ENCODE peak calls at places on chromosomes 13 and 19, in four cellular contexts. One of them, this sample, is unnamed.

GRCh38 chr19:47381653-47382279 is 32.7 kb downstream of the DHX34 start:
- DNase-seq in uterus: no peak
- DNase-seq in esophagus squamous epithelium: no peak
- DNase-seq in ovary: no peak
- DNase-seq in this sample: no peak

GRCh38 chr13:38024431-38024830 is 154.9 kb upstream of the TRPC4 start:
- DNase-seq in uterus: no peak
- DNase-seq in esophagus squamous epithelium: no peak
- DNase-seq in ovary: no peak
- DNase-seq in this sample: no peak

GRCh38 chr19:13010038-13010991 is 15.0 kb downstream of the NFIX start:
- DNase-seq in uterus: peak; percentile 64
- DNase-seq in esophagus squamous epithelium: no peak
- DNase-seq in ovary: peak; percentile 72
- DNase-seq in this sample: no peak

GRCh38 chr13:26785845-26786630 is 25.5 kb upstream of the GPR12 start:
- DNase-seq in uterus: no peak
- DNase-seq in esophagus squamous epithelium: no peak
- DNase-seq in ovary: no peak
- DNase-seq in this sample: peak; percentile 34

GRCh38 chr13:110944121-110944967 is 29.5 kb upstream of the ANKRD10 start:
- DNase-seq in uterus: no peak
- DNase-seq in esophagus squamous epithelium: no peak
- DNase-seq in ovary: no peak
- DNase-seq in this sample: no peak

GRCh38 chr13:113836917-113837553 is 26.8 kb downstream of the GAS6 start:
- DNase-seq in uterus: peak; percentile 82
- DNase-seq in esophagus squamous epithelium: no peak
- DNase-seq in ovary: peak; percentile 76
- DNase-seq in this sample: no peak

GRCh38 chr19:8204961-8205360 is 4.2 kb upstream of the CERS4 start:
- DNase-seq in uterus: no peak
- DNase-seq in esophagus squamous epithelium: no peak
- DNase-seq in ovary: no peak
- DNase-seq in this sample: no peak

GRCh38 chr19:6018786-6019185 is 40.8 kb upstream of the RANBP3 start:
- DNase-seq in uterus: no peak
- DNase-seq in esophagus squamous epithelium: no peak
- DNase-seq in ovary: no peak
- DNase-seq in this sample: no peak

GRCh38 chr13:54194233-54195024 is 1165.8 kb downstream of the OLFM4 start:
- DNase-seq in uterus: no peak
- DNase-seq in esophagus squamous epithelium: no peak
- DNase-seq in ovary: no peak
- DNase-seq in this sample: no peak

GRCh38 chr19:41376241-41376997 is at the start of gene TMEM91:
- DNase-seq in uterus: peak; percentile 62
- DNase-seq in esophagus squamous epithelium: no peak
- DNase-seq in ovary: peak; percentile 45
- DNase-seq in this sample: no peak

GRCh38 chr13:76937416-76937815 is 10.9 kb upstream of the ACOD1 start:
- DNase-seq in uterus: no peak
- DNase-seq in esophagus squamous epithelium: no peak
- DNase-seq in ovary: no peak
- DNase-seq in this sample: peak; percentile 43

GRCh38 chr19:16366433-16367268 is 42.0 kb downstream of the KLF2 start:
- DNase-seq in uterus: no peak
- DNase-seq in esophagus squamous epithelium: no peak
- DNase-seq in ovary: no peak
- DNase-seq in this sample: no peak

GRCh38 chr13:48828962-48829405 is 146.7 kb upstream of the FNDC3A start:
- DNase-seq in uterus: no peak
- DNase-seq in esophagus squamous epithelium: no peak
- DNase-seq in ovary: no peak
- DNase-seq in this sample: no peak

GRCh38 chr19:5041168-5042038 is 72.5 kb downstream of the KDM4B start:
- DNase-seq in uterus: no peak
- DNase-seq in esophagus squamous epithelium: no peak
- DNase-seq in ovary: no peak
- DNase-seq in this sample: no peak

GRCh38 chr13:77290342-77290741 is 36.6 kb downstream of the MYCBP2 start:
- DNase-seq in uterus: no peak
- DNase-seq in esophagus squamous epithelium: no peak
- DNase-seq in ovary: no peak
- DNase-seq in this sample: no peak

GRCh38 chr19:55643003-55643732 is at the start of gene ZNF581:
- DNase-seq in uterus: peak; percentile 70
- DNase-seq in esophagus squamous epithelium: no peak
- DNase-seq in ovary: peak; percentile 73
- DNase-seq in this sample: peak; percentile 95

GRCh38 chr19:1860133-1860775 is 3.1 kb downstream of the KLF16 start:
- DNase-seq in uterus: peak; percentile 72
- DNase-seq in esophagus squamous epithelium: no peak
- DNase-seq in ovary: peak; percentile 82
- DNase-seq in this sample: no peak

GRCh38 chr13:41654800-41655199 is 197.4 kb downstream of the RGCC start:
- DNase-seq in uterus: no peak
- DNase-seq in esophagus squamous epithelium: no peak
- DNase-seq in ovary: no peak
- DNase-seq in this sample: no peak

GRCh38 chr19:12055784-12056183 is 3.0 kb upstream of the ZNF878 start:
- DNase-seq in uterus: no peak
- DNase-seq in esophagus squamous epithelium: no peak
- DNase-seq in ovary: no peak
- DNase-seq in this sample: no peak

GRCh38 chr13:98930014-98930625 is 47.7 kb downstream of the DOCK9 start:
- DNase-seq in uterus: no peak
- DNase-seq in esophagus squamous epithelium: no peak
- DNase-seq in ovary: no peak
- DNase-seq in this sample: no peak

GRCh38 chr19:41928754-41929535 is 696 bp upstream of the ERFL start:
- DNase-seq in uterus: no peak
- DNase-seq in esophagus squamous epithelium: no peak
- DNase-seq in ovary: no peak
- DNase-seq in this sample: no peak

GRCh38 chr13:99834246-99834645 is 137.3 kb downstream of the ZIC5 start:
- DNase-seq in uterus: no peak
- DNase-seq in esophagus squamous epithelium: no peak
- DNase-seq in ovary: no peak
- DNase-seq in this sample: no peak

GRCh38 chr19:41886761-41887710 is 4.1 kb downstream of the ARHGEF1 start:
- DNase-seq in uterus: no peak
- DNase-seq in esophagus squamous epithelium: no peak
- DNase-seq in ovary: no peak
- DNase-seq in this sample: no peak

GRCh38 chr19:13859361-13859880 is 17.5 kb upstream of the NANOS3 start:
- DNase-seq in uterus: no peak
- DNase-seq in esophagus squamous epithelium: no peak
- DNase-seq in ovary: no peak
- DNase-seq in this sample: no peak

GRCh38 chr13:57666554-57666953 is 35.0 kb downstream of the PCDH17 start:
- DNase-seq in uterus: no peak
- DNase-seq in esophagus squamous epithelium: no peak
- DNase-seq in ovary: no peak
- DNase-seq in this sample: no peak

GRCh38 chr13:23703241-23703640 is 133.0 kb downstream of the TNFRSF19 start:
- DNase-seq in uterus: no peak
- DNase-seq in esophagus squamous epithelium: no peak
- DNase-seq in ovary: no peak
- DNase-seq in this sample: peak; percentile 86

GRCh38 chr13:36157475-36157874 is 26.3 kb upstream of the DCLK1 start:
- DNase-seq in uterus: no peak
- DNase-seq in esophagus squamous epithelium: no peak
- DNase-seq in ovary: no peak
- DNase-seq in this sample: no peak

GRCh38 chr13:51435002-51435578 is 17.7 kb downstream of the INTS6 start:
- DNase-seq in uterus: no peak
- DNase-seq in esophagus squamous epithelium: no peak
- DNase-seq in ovary: no peak
- DNase-seq in this sample: no peak

GRCh38 chr13:47837906-47838305 is 163.2 kb downstream of the SUCLA2 start:
- DNase-seq in uterus: no peak
- DNase-seq in esophagus squamous epithelium: no peak
- DNase-seq in ovary: no peak
- DNase-seq in this sample: no peak

GRCh38 chr13:44141213-44141724 is 232.4 kb upstream of the SERP2 start:
- DNase-seq in uterus: no peak
- DNase-seq in esophagus squamous epithelium: no peak
- DNase-seq in ovary: peak; percentile 22
- DNase-seq in this sample: no peak

GRCh38 chr19:36019061-36019670 is 5.2 kb upstream of the ALKBH6 start:
- DNase-seq in uterus: no peak
- DNase-seq in esophagus squamous epithelium: no peak
- DNase-seq in ovary: no peak
- DNase-seq in this sample: no peak

GRCh38 chr19:36009633-36010379 is 1.2 kb upstream of the SYNE4 start:
- DNase-seq in uterus: no peak
- DNase-seq in esophagus squamous epithelium: no peak
- DNase-seq in ovary: no peak
- DNase-seq in this sample: no peak

GRCh38 chr19:36013280-36014028 is 559 bp downstream of the ALKBH6 start:
- DNase-seq in uterus: no peak
- DNase-seq in esophagus squamous epithelium: no peak
- DNase-seq in ovary: no peak
- DNase-seq in this sample: no peak

GRCh38 chr19:36010402-36010801 is 1.8 kb upstream of the SYNE4 start:
- DNase-seq in uterus: no peak
- DNase-seq in esophagus squamous epithelium: no peak
- DNase-seq in ovary: no peak
- DNase-seq in this sample: no peak

DNA sequence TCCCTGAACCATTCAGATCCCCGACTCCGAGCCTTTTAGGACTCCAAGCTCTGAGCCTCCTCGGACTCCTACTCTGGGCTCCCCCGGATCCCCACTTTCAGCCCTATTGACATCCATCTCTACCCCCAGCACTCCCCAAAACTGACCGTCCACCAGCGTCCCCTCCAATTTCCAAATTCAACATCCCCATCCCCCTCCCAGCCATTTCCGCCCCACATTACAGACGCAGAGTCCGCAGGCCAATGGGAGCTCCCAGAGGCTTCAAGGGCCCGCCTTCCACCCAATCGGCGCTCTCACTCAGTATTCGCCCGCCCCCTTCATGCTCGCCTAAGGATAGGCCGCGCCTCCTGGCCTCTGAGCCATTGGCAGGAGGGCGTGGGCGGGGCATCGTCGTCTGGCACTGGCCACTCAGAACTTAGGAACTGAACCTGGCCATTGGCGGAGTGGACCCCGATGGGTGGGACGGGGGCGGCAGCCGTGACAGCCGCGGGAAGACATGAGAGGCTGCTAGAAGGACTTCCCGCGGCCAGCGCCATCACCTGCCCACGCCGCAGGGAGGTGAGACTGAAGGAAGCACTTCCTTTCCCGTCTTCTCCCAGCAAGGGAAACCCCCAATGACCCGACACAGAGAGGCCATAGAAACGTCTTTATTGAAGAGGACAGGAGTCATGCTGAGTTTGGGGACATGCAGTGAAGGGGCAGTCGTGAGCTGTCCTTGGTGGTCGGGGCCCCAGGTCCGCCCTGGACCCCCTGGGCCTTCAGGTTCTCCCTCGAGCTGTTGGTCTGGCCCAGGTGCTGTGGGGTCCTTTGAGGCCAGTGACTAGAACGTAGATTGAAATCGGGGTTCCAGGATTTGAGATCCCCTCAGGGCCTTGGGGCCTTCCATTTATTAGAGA is at the start of gene ALKBH6:
- DNase-seq in uterus: peak; percentile 100
- DNase-seq in esophagus squamous epithelium: peak; percentile 98
- DNase-seq in ovary: peak; percentile 99
- DNase-seq in this sample: peak; percentile 100
- TF ChIP-seq POLR2A in uterus: no peak
- TF ChIP-seq POLR2A in esophagus squamous epithelium: no peak
- TF ChIP-seq POLR2A in ovary: peak; percentile 27
- TF ChIP-seq POLR2A in this sample: no peak

GRCh38 chr19:709196-709964 is 645 bp downstream of the PALM start:
- DNase-seq in uterus: no peak
- DNase-seq in esophagus squamous epithelium: no peak
- DNase-seq in ovary: peak; percentile 55
- DNase-seq in this sample: no peak

GRCh38 chr19:708154-709141 is at the start of gene PALM:
- DNase-seq in uterus: no peak
- DNase-seq in esophagus squamous epithelium: no peak
- DNase-seq in ovary: peak; percentile 70
- DNase-seq in this sample: no peak

GRCh38 chr19:703329-703650 is 5.4 kb upstream of the PALM start:
- DNase-seq in uterus: no peak
- DNase-seq in esophagus squamous epithelium: no peak
- DNase-seq in ovary: no peak
- DNase-seq in this sample: no peak

GRCh38 chr19:704447-704741 is 4.3 kb upstream of the PALM start:
- DNase-seq in uterus: no peak
- DNase-seq in esophagus squamous epithelium: no peak
- DNase-seq in ovary: no peak
- DNase-seq in this sample: no peak

DNA sequence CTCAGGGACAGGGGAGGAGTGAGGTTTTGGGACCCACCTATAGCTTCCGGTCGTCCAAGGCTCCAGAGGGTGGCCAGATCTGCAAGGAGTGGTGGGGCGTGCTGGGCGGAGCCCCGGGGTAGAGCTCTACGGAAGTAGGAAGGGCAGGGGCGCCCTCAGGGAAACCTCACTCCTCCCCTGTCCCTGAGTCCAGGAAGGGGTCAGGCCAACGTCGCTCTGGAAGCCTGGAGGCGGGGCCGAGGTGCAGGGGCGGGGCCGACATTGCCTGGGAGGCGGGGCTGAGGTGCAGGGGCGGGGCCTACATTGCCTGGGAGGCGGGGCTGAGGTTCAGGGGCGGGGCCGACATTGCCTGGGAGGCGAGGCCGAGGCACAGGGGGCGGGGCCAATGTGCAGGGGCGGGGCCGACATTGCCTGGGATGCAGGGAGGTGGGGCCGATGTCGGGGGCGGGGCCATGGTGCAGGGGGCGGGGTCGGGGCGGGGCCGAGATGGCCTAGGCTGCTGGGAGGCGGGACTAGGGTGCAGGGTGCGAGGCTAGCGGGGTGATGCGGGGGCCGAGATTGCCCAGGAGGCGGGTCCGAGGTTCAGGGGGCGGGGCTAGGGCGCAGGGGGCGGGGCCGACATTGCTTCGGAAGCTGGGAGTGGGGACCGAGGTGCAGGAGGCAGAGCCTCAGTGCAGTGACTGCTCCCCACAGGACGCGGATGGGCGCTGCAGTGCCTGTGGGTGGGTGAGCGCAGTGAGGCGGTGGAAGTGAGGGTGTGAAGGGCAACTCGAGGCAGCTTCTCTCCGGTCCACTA is 4.9 kb upstream of the PALM start:
- DNase-seq in uterus: peak; percentile 77
- DNase-seq in esophagus squamous epithelium: no peak
- DNase-seq in ovary: peak; percentile 89
- DNase-seq in this sample: peak; percentile 50
- H3K4me3 ChIP-seq in uterus: no peak overlapping the region
- H3K4me3 ChIP-seq in esophagus squamous epithelium: peak overlapping the region; percentile 10
- H3K4me3 ChIP-seq in ovary: peak overlapping the region; percentile 7
- H3K4me3 ChIP-seq in this sample: no peak overlapping the region

GRCh38 chr19:19627442-19627715 is 641 bp downstream of the LPAR2 start:
- DNase-seq in uterus: no peak
- DNase-seq in esophagus squamous epithelium: no peak
- DNase-seq in ovary: no peak
- DNase-seq in this sample: no peak
- TF ChIP-seq CTCF in uterus: no peak
- TF ChIP-seq CTCF in esophagus squamous epithelium: no peak
- TF ChIP-seq CTCF in ovary: no peak
- TF ChIP-seq CTCF in this sample: no peak

GRCh38 chr19:45474191-45474940 is 6.6 kb downstream of the FOSB start:
- DNase-seq in uterus: no peak
- DNase-seq in esophagus squamous epithelium: no peak
- DNase-seq in ovary: no peak
- DNase-seq in this sample: no peak
- TF ChIP-seq POLR2A in uterus: no peak
- TF ChIP-seq POLR2A in esophagus squamous epithelium: no peak
- TF ChIP-seq POLR2A in ovary: peak; percentile 1
- TF ChIP-seq POLR2A in this sample: no peak